ENCODE peak calls at places on chromosomes 4 and X, in nine cellular contexts. Z, Y, S, R, V, W, Q, I and L are unnamed samples.

GRCh38 chrX:26783512-26784225 is 567.7 kb downstream of the MAGEB5 start:
- DNase-seq in Z (no peak), Y (no peak), S (peak; percentile 26), R (peak; percentile 5), V (peak; percentile 7), W (no peak), Q (no peak), I (no peak), L (no peak)

GRCh38 chr4:62023633-62024032 is 823.5 kb downstream of the ADGRL3 start:
- DNase-seq in Z (no peak), Y (no peak), S (no peak), R (no peak), V (no peak), W (no peak), Q (no peak), I (no peak), L (no peak)

GRCh38 chr4:95516528-95517011 is 32.2 kb downstream of the UNC5C start:
- DNase-seq in Z (no peak), Y (no peak), S (no peak), R (no peak), V (no peak), W (no peak), Q (no peak), I (no peak), L (no peak)

GRCh38 chr4:150385606-150386005 is 196.3 kb upstream of the MAB21L2 start:
- DNase-seq in Z (no peak), Y (no peak), S (no peak), R (peak; percentile 77), V (no peak), W (peak; percentile 73), Q (peak; percentile 97), I (no peak), L (peak; percentile 90)

GRCh38 chrX:413322-414201 is 26.9 kb upstream of the PPP2R3B start:
- DNase-seq in Z (no peak), Y (no peak), S (peak; percentile 20), R (peak; percentile 13), V (no peak), W (no peak), Q (no peak), I (no peak), L (peak; percentile 36)

GRCh38 chr4:2436301-2436700 is 17.5 kb downstream of the CFAP99 start:
- DNase-seq in Z (no peak), Y (no peak), S (no peak), R (no peak), V (no peak), W (no peak), Q (no peak), I (no peak), L (peak; percentile 43)

GRCh38 chr4:20192754-20193521 is 58.8 kb upstream of the SLIT2 start:
- DNase-seq in Z (no peak), Y (no peak), S (no peak), R (peak; percentile 46), V (peak; percentile 11), W (no peak), Q (no peak), I (no peak), L (no peak)

GRCh38 chr4:37453361-37454262 is 209.1 kb downstream of the NWD2 start:
- DNase-seq in Z (no peak), Y (no peak), S (peak; percentile 57), R (peak; percentile 1), V (peak; percentile 80), W (no peak), Q (no peak), I (peak; percentile 46), L (no peak)

GRCh38 chrX:132612990-132613564 is 124.2 kb upstream of the MBNL3 start:
- DNase-seq in Z (no peak), Y (no peak), S (peak; percentile 50), R (peak; percentile 27), V (peak; percentile 68), W (no peak), Q (no peak), I (peak; percentile 26), L (no peak)

GRCh38 chr4:83248486-83248885 is 36.1 kb downstream of the COQ2 start:
- DNase-seq in Z (no peak), Y (no peak), S (no peak), R (no peak), V (peak; percentile 19), W (no peak), Q (no peak), I (no peak), L (no peak)

GRCh38 chr4:113442821-113443220 is 318.7 kb downstream of the CAMK2D start:
- DNase-seq in Z (no peak), Y (no peak), S (no peak), R (no peak), V (no peak), W (no peak), Q (no peak), I (no peak), L (no peak)

GRCh38 chrX:111445485-111445884 is 33.5 kb upstream of the DCX start:
- DNase-seq in Z (no peak), Y (no peak), S (no peak), R (peak; percentile 1), V (no peak), W (no peak), Q (peak; percentile 3), I (no peak), L (peak; percentile 18)

GRCh38 chr4:123597586-123597985 is 201.0 kb downstream of the SPRY1 start:
- DNase-seq in Z (no peak), Y (no peak), S (no peak), R (peak; percentile 35), V (no peak), W (peak; percentile 21), Q (peak; percentile 31), I (no peak), L (peak; percentile 45)

GRCh38 chr4:47840291-47840690 is 2.4 kb upstream of the CORIN start:
- DNase-seq in Z (no peak), Y (no peak), S (no peak), R (no peak), V (no peak), W (no peak), Q (no peak), I (no peak), L (no peak)

GRCh38 chr4:56129431-56129861 is 180.7 kb downstream of the CEP135 start:
- DNase-seq in Z (no peak), Y (no peak), S (no peak), R (no peak), V (peak; percentile 78), W (no peak), Q (no peak), I (no peak), L (no peak)

GRCh38 chr4:55397521-55398321 is 2.0 kb downstream of the TMEM165 start:
- DNase-seq in Z (no peak), Y (no peak), S (no peak), R (no peak), V (no peak), W (no peak), Q (peak; percentile 61), I (no peak), L (peak; percentile 44)

GRCh38 chr4:126242679-126243390 is 928.1 kb downstream of the FAT4 start:
- DNase-seq in Z (peak; percentile 56), Y (no peak), S (peak; percentile 47), R (no peak), V (no peak), W (no peak), Q (no peak), I (no peak), L (no peak)

GRCh38 chr4:78949735-78950134 is 10.5 kb upstream of the PAQR3 start:
- DNase-seq in Z (no peak), Y (no peak), S (no peak), R (no peak), V (no peak), W (no peak), Q (no peak), I (no peak), L (no peak)
- TF ChIP-seq CTCF in Z (no peak), Y (no peak), S (no peak), R (no peak), V (no peak), W (no peak), Q (no peak), I (no peak), L (no peak)

GRCh38 chr4:162403956-162404355 is 240.2 kb upstream of the FSTL5 start:
- DNase-seq in Z (no peak), Y (no peak), S (no peak), R (no peak), V (no peak), W (no peak), Q (no peak), I (no peak), L (no peak)
- TF ChIP-seq CTCF in Z (no peak), Y (no peak), S (no peak), R (no peak), V (no peak), W (no peak), Q (no peak), I (no peak), L (no peak)

GRCh38 chr4:131430302-131430701 is 1718.8 kb upstream of the PCDH10 start:
- DNase-seq in Z (no peak), Y (no peak), S (no peak), R (no peak), V (peak; percentile 5), W (no peak), Q (no peak), I (no peak), L (no peak)
- TF ChIP-seq CTCF in Z (no peak), Y (no peak), S (no peak), R (peak; percentile 20), V (no peak), W (no peak), Q (no peak), I (no peak), L (no peak)

GRCh38 chr4:25860586-25861421 is 2.0 kb downstream of the SEL1L3 start:
- DNase-seq in Z (no peak), Y (no peak), S (no peak), R (no peak), V (no peak), W (no peak), Q (no peak), I (no peak), L (no peak)

GRCh38 chr4:25856756-25857155 is 6.0 kb downstream of the SEL1L3 start:
- DNase-seq in Z (no peak), Y (no peak), S (no peak), R (no peak), V (no peak), W (no peak), Q (no peak), I (no peak), L (no peak)

GRCh38 chr4:25859429-25860148 is 3.2 kb downstream of the SEL1L3 start:
- DNase-seq in Z (no peak), Y (no peak), S (no peak), R (no peak), V (no peak), W (no peak), Q (no peak), I (no peak), L (no peak)

GRCh38 chr4:25857851-25858400 is 4.9 kb downstream of the SEL1L3 start:
- DNase-seq in Z (no peak), Y (no peak), S (no peak), R (no peak), V (no peak), W (no peak), Q (no peak), I (no peak), L (no peak)

GRCh38 chr4:25857403-25857802 is 5.4 kb downstream of the SEL1L3 start:
- DNase-seq in Z (no peak), Y (no peak), S (no peak), R (no peak), V (no peak), W (no peak), Q (no peak), I (no peak), L (no peak)
- TF ChIP-seq CTCF in Z (no peak), Y (no peak), S (no peak), R (peak; percentile 35), V (no peak), W (peak; percentile 17), Q (no peak), I (no peak), L (peak; percentile 25)